ENCODE peak calls at places on chromosomes 7 and 10, in four cellular contexts. D is stimulated activated CD8-positive, alpha-beta memory T cell treated with anti-CD3 and anti-CD28 coated beads, Interleukin-4, amount 100 ng/mL, for 1 hour; C is stimulated activated CD4-positive, alpha-beta T cell treated with anti-CD3 and anti-CD28 coated beads, TNF-alpha, amount 100 ng/mL, for 1 hour; H is OCI-LY7. F is an unnamed sample.

GRCh38 chr10:16386855-16387254 is 50.0 kb upstream of the PTER start:
- DNase-seq in D (no peak), C (no peak), H (no peak), F (no peak)

GRCh38 chr10:50937230-50937907 is 51.9 kb upstream of the A1CF start:
- DNase-seq in C (no peak), H (no peak), D (no peak), F (no peak)

GRCh38 chr10:5514226-5514881 is 10.4 kb upstream of the CALML3 start:
- DNase-seq in C (no peak), H (no peak), D (no peak), F (no peak)

GRCh38 chr10:28471705-28472050 is 61.2 kb upstream of the WAC start:
- DNase-seq in D (no peak), H (no peak), C (no peak), F (no peak)

GRCh38 chr7:30926323-30926722 is 14.7 kb downstream of the AQP1 start:
- DNase-seq in D (no peak), C (no peak), H (no peak), F (no peak)

GRCh38 chr10:97763411-97763810 is 8.4 kb downstream of the SFRP5 start:
- DNase-seq in C (no peak), H (peak), D (no peak), F (no peak)

GRCh38 chr7:19442016-19442785 is 266.6 kb downstream of the POLR1F start:
- DNase-seq in D (no peak), H (peak), C (no peak), F (peak)

GRCh38 chr10:47257396-47258120 is 42.4 kb upstream of the GDF10 start:
- DNase-seq in D (no peak), H (no peak), C (no peak), F (no peak)

GRCh38 chr10:8054498-8055407 is at the start of gene GATA3:
- DNase-seq in D (peak), H (no peak), C (peak), F (peak)

GRCh38 chr7:101829856-101830255 is 12.4 kb downstream of the CUX1 start:
- DNase-seq in D (no peak), C (no peak), H (no peak), F (no peak)

GRCh38 chr7:144513332-144513731 is 109.8 kb upstream of the NOBOX start:
- DNase-seq in C (no peak), H (no peak), D (no peak), F (peak)

GRCh38 chr10:102620138-102620591 is 24.1 kb upstream of the TRIM8 start:
- DNase-seq in C (no peak), D (no peak), H (no peak), F (no peak)

GRCh38 chr7:27108390-27109127 is 6.1 kb upstream of the HOXA2 start:
- DNase-seq in C (no peak), H (no peak), D (no peak), F (no peak)

GRCh38 chr7:44216019-44216418 is 15.2 kb downstream of the YKT6 start:
- DNase-seq in D (no peak), H (no peak), C (no peak), F (no peak)

GRCh38 chr10:85224366-85224960 is 896.1 kb downstream of the CCSER2 start:
- DNase-seq in H (no peak), D (no peak), C (no peak), F (no peak)

GRCh38 chr7:4694653-4695335 is 12.7 kb downstream of the FOXK1 start:
- DNase-seq in C (no peak), H (no peak), D (no peak), F (no peak)

GRCh38 chr7:64793106-64793755 is 997 bp upstream of the ZNF138 start:
- DNase-seq in H (no peak), C (no peak), D (no peak), F (no peak)

GRCh38 chr10:126127630-126128029 is 231.3 kb downstream of the FANK1 start:
- DNase-seq in H (no peak), C (no peak), D (no peak), F (no peak)

GRCh38 chr10:104120061-104120460 is 1.9 kb upstream of the SFR1 start:
- DNase-seq in H (no peak), D (no peak), C (no peak), F (no peak)

F was measured in neuronal stem cell.